ENCODE peak calls at places on chromosomes 1 and 21, in ten cellular contexts. One of them, this sample, is unnamed.

GRCh38 chr1:78760858-78761257 is 111.2 kb downstream of the IFI44 start:
- DNase-seq in fibroblast of mammary gland: no peak
- DNase-seq in sigmoid colon: no peak
- DNase-seq in left ventricle myocardium inferior: no peak
- DNase-seq in WTC11: no peak
- DNase-seq in right lobe of liver: no peak
- DNase-seq in foreskin fibroblast: peak
- DNase-seq in dorsolateral prefrontal cortex: no peak
- DNase-seq in neural crest cell: no peak
- DNase-seq in epithelial cell of esophagus: peak
- DNase-seq in this sample: no peak

GRCh38 chr1:77282866-77283539 is 1.2 kb downstream of the AK5 start:
- DNase-seq in fibroblast of mammary gland: no peak
- DNase-seq in sigmoid colon: no peak
- DNase-seq in left ventricle myocardium inferior: no peak
- DNase-seq in WTC11: peak
- DNase-seq in right lobe of liver: no peak
- DNase-seq in foreskin fibroblast: no peak
- DNase-seq in dorsolateral prefrontal cortex: no peak
- DNase-seq in neural crest cell: no peak
- DNase-seq in epithelial cell of esophagus: no peak
- DNase-seq in this sample: no peak

GRCh38 chr1:23451452-23451851 is 26.9 kb upstream of the TCEA3 start:
- DNase-seq in fibroblast of mammary gland: no peak
- DNase-seq in sigmoid colon: no peak
- DNase-seq in left ventricle myocardium inferior: no peak
- DNase-seq in WTC11: no peak
- DNase-seq in right lobe of liver: no peak
- DNase-seq in foreskin fibroblast: no peak
- DNase-seq in dorsolateral prefrontal cortex: no peak
- DNase-seq in neural crest cell: no peak
- DNase-seq in epithelial cell of esophagus: no peak
- DNase-seq in this sample: no peak

GRCh38 chr1:16922885-16923431 is 1.2 kb downstream of the CROCC start:
- DNase-seq in fibroblast of mammary gland: no peak
- DNase-seq in sigmoid colon: no peak
- DNase-seq in left ventricle myocardium inferior: no peak
- DNase-seq in WTC11: no peak
- DNase-seq in right lobe of liver: peak
- DNase-seq in foreskin fibroblast: no peak
- DNase-seq in dorsolateral prefrontal cortex: no peak
- DNase-seq in neural crest cell: no peak
- DNase-seq in epithelial cell of esophagus: no peak
- DNase-seq in this sample: no peak

GRCh38 chr1:224432672-224433040 is 1.9 kb downstream of the WDR26 start:
- DNase-seq in fibroblast of mammary gland: peak
- DNase-seq in sigmoid colon: no peak
- DNase-seq in left ventricle myocardium inferior: no peak
- DNase-seq in WTC11: no peak
- DNase-seq in right lobe of liver: no peak
- DNase-seq in foreskin fibroblast: no peak
- DNase-seq in dorsolateral prefrontal cortex: no peak
- DNase-seq in neural crest cell: no peak
- DNase-seq in epithelial cell of esophagus: peak
- DNase-seq in this sample: no peak

GRCh38 chr21:42219606-42220137 is 732 bp downstream of the ABCG1 start:
- DNase-seq in fibroblast of mammary gland: no peak
- DNase-seq in sigmoid colon: peak
- DNase-seq in left ventricle myocardium inferior: peak
- DNase-seq in WTC11: peak
- DNase-seq in right lobe of liver: no peak
- DNase-seq in foreskin fibroblast: no peak
- DNase-seq in dorsolateral prefrontal cortex: peak
- DNase-seq in neural crest cell: no peak
- DNase-seq in epithelial cell of esophagus: no peak
- DNase-seq in this sample: peak

GRCh38 chr1:16073490-16074104 is at the start of gene FAM131C:
- DNase-seq in fibroblast of mammary gland: no peak
- DNase-seq in sigmoid colon: no peak
- DNase-seq in left ventricle myocardium inferior: no peak
- DNase-seq in WTC11: peak
- DNase-seq in right lobe of liver: no peak
- DNase-seq in foreskin fibroblast: no peak
- DNase-seq in dorsolateral prefrontal cortex: peak
- DNase-seq in neural crest cell: peak
- DNase-seq in epithelial cell of esophagus: peak
- DNase-seq in this sample: peak

GRCh38 chr21:29091032-29091431 is 17.6 kb upstream of the CCT8 start:
- DNase-seq in fibroblast of mammary gland: peak
- DNase-seq in sigmoid colon: no peak
- DNase-seq in left ventricle myocardium inferior: no peak
- DNase-seq in WTC11: no peak
- DNase-seq in right lobe of liver: no peak
- DNase-seq in foreskin fibroblast: peak
- DNase-seq in dorsolateral prefrontal cortex: no peak
- DNase-seq in neural crest cell: no peak
- DNase-seq in epithelial cell of esophagus: peak
- DNase-seq in this sample: no peak

GRCh38 chr1:221294244-221294643 is 415.0 kb downstream of the HLX start:
- DNase-seq in fibroblast of mammary gland: peak
- DNase-seq in sigmoid colon: no peak
- DNase-seq in left ventricle myocardium inferior: no peak
- DNase-seq in WTC11: no peak
- DNase-seq in right lobe of liver: no peak
- DNase-seq in foreskin fibroblast: peak
- DNase-seq in dorsolateral prefrontal cortex: no peak
- DNase-seq in neural crest cell: no peak
- DNase-seq in epithelial cell of esophagus: peak
- DNase-seq in this sample: no peak

GRCh38 chr1:228272831-228273571 is 65.2 kb downstream of the OBSCN start:
- DNase-seq in fibroblast of mammary gland: no peak
- DNase-seq in sigmoid colon: peak
- DNase-seq in left ventricle myocardium inferior: peak
- DNase-seq in WTC11: no peak
- DNase-seq in right lobe of liver: peak
- DNase-seq in foreskin fibroblast: no peak
- DNase-seq in dorsolateral prefrontal cortex: peak
- DNase-seq in neural crest cell: no peak
- DNase-seq in epithelial cell of esophagus: no peak
- DNase-seq in this sample: no peak

GRCh38 chr1:40532844-40533424 is 1.5 kb downstream of the ZNF684 start:
- DNase-seq in fibroblast of mammary gland: peak
- DNase-seq in sigmoid colon: no peak
- DNase-seq in left ventricle myocardium inferior: no peak
- DNase-seq in WTC11: peak
- DNase-seq in right lobe of liver: no peak
- DNase-seq in foreskin fibroblast: peak
- DNase-seq in dorsolateral prefrontal cortex: peak
- DNase-seq in neural crest cell: peak
- DNase-seq in epithelial cell of esophagus: peak
- DNase-seq in this sample: no peak

GRCh38 chr1:86833461-86834215 is 80.3 kb downstream of the SELENOF start:
- DNase-seq in fibroblast of mammary gland: peak
- DNase-seq in sigmoid colon: peak
- DNase-seq in left ventricle myocardium inferior: peak
- DNase-seq in WTC11: peak
- DNase-seq in right lobe of liver: peak
- DNase-seq in foreskin fibroblast: peak
- DNase-seq in dorsolateral prefrontal cortex: peak
- DNase-seq in neural crest cell: peak
- DNase-seq in epithelial cell of esophagus: peak
- DNase-seq in this sample: peak
- TF ChIP-seq CTCF in fibroblast of mammary gland: peak
- TF ChIP-seq CTCF in sigmoid colon: peak
- TF ChIP-seq CTCF in left ventricle myocardium inferior: peak
- TF ChIP-seq CTCF in WTC11: peak
- TF ChIP-seq CTCF in right lobe of liver: peak
- TF ChIP-seq CTCF in foreskin fibroblast: peak
- TF ChIP-seq CTCF in dorsolateral prefrontal cortex: peak
- TF ChIP-seq CTCF in neural crest cell: peak
- TF ChIP-seq CTCF in epithelial cell of esophagus: peak
- TF ChIP-seq CTCF in this sample: peak

GRCh38 chr1:48916121-48917069 is 139.7 kb upstream of the BEND5 start:
- DNase-seq in fibroblast of mammary gland: peak
- DNase-seq in sigmoid colon: no peak
- DNase-seq in left ventricle myocardium inferior: no peak
- DNase-seq in WTC11: peak
- DNase-seq in right lobe of liver: no peak
- DNase-seq in foreskin fibroblast: peak
- DNase-seq in dorsolateral prefrontal cortex: no peak
- DNase-seq in neural crest cell: no peak
- DNase-seq in epithelial cell of esophagus: peak
- DNase-seq in this sample: no peak
- TF ChIP-seq CTCF in fibroblast of mammary gland: peak
- TF ChIP-seq CTCF in sigmoid colon: no peak
- TF ChIP-seq CTCF in left ventricle myocardium inferior: peak
- TF ChIP-seq CTCF in WTC11: no peak
- TF ChIP-seq CTCF in right lobe of liver: peak
- TF ChIP-seq CTCF in foreskin fibroblast: peak
- TF ChIP-seq CTCF in dorsolateral prefrontal cortex: peak
- TF ChIP-seq CTCF in neural crest cell: peak
- TF ChIP-seq CTCF in epithelial cell of esophagus: peak
- TF ChIP-seq CTCF in this sample: no peak

GRCh38 chr21:36609654-36610053 is 89.3 kb upstream of the SIM2 start:
- DNase-seq in fibroblast of mammary gland: no peak
- DNase-seq in sigmoid colon: no peak
- DNase-seq in left ventricle myocardium inferior: no peak
- DNase-seq in WTC11: no peak
- DNase-seq in right lobe of liver: no peak
- DNase-seq in foreskin fibroblast: no peak
- DNase-seq in dorsolateral prefrontal cortex: no peak
- DNase-seq in neural crest cell: no peak
- DNase-seq in epithelial cell of esophagus: no peak
- DNase-seq in this sample: no peak

GRCh38 chr21:36603221-36603620 is 95.7 kb upstream of the SIM2 start:
- DNase-seq in fibroblast of mammary gland: no peak
- DNase-seq in sigmoid colon: no peak
- DNase-seq in left ventricle myocardium inferior: no peak
- DNase-seq in WTC11: no peak
- DNase-seq in right lobe of liver: no peak
- DNase-seq in foreskin fibroblast: no peak
- DNase-seq in dorsolateral prefrontal cortex: no peak
- DNase-seq in neural crest cell: no peak
- DNase-seq in epithelial cell of esophagus: no peak
- DNase-seq in this sample: no peak

GRCh38 chr21:36608251-36608650 is 90.7 kb upstream of the SIM2 start:
- DNase-seq in fibroblast of mammary gland: no peak
- DNase-seq in sigmoid colon: no peak
- DNase-seq in left ventricle myocardium inferior: no peak
- DNase-seq in WTC11: no peak
- DNase-seq in right lobe of liver: no peak
- DNase-seq in foreskin fibroblast: no peak
- DNase-seq in dorsolateral prefrontal cortex: peak
- DNase-seq in neural crest cell: no peak
- DNase-seq in epithelial cell of esophagus: no peak
- DNase-seq in this sample: no peak

GRCh38 chr21:36606983-36607325 is 92.0 kb upstream of the SIM2 start:
- DNase-seq in fibroblast of mammary gland: no peak
- DNase-seq in sigmoid colon: no peak
- DNase-seq in left ventricle myocardium inferior: no peak
- DNase-seq in WTC11: no peak
- DNase-seq in right lobe of liver: no peak
- DNase-seq in foreskin fibroblast: no peak
- DNase-seq in dorsolateral prefrontal cortex: no peak
- DNase-seq in neural crest cell: no peak
- DNase-seq in epithelial cell of esophagus: no peak
- DNase-seq in this sample: no peak

DNA sequence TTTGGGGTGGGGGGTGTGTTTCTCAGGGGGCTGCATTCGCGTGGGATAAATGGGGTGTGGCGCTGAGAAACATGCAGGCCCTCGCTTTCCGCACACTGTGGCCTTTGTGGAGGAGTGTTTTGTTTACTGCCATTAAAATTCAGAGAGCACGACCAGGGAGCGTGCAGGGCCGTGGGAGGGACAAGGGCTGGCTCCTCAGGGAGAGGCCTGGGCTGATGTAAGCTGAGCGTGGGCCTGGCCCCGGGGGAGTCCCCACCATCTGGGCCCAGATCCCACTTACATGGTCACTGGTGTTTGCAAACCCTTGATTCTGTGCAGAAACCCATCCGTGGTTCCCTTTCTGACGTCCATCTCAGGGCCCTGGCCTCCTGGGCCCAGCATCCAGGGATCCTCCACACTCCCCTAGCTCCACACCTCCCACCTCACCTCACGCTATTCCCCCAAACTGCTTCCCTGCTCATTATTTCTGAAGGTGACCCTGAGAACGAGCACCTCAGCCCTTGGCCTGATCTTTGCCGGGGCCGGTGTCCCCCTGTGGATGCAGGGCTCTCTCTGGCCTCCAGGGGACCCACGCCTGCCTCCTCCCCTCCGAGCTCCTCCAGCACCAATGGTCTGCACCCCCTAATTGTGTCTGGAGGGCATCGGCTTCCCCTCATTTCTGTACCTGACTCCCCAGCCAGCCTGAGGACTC is 92.5 kb upstream of the SIM2 start:
- DNase-seq in fibroblast of mammary gland: no peak
- DNase-seq in sigmoid colon: no peak
- DNase-seq in left ventricle myocardium inferior: no peak
- DNase-seq in WTC11: peak
- DNase-seq in right lobe of liver: no peak
- DNase-seq in foreskin fibroblast: no peak
- DNase-seq in dorsolateral prefrontal cortex: no peak
- DNase-seq in neural crest cell: no peak
- DNase-seq in epithelial cell of esophagus: no peak
- DNase-seq in this sample: no peak
- TF ChIP-seq CTCF in fibroblast of mammary gland: no peak
- TF ChIP-seq CTCF in sigmoid colon: no peak
- TF ChIP-seq CTCF in left ventricle myocardium inferior: no peak
- TF ChIP-seq CTCF in WTC11: no peak
- TF ChIP-seq CTCF in right lobe of liver: no peak
- TF ChIP-seq CTCF in foreskin fibroblast: no peak
- TF ChIP-seq CTCF in dorsolateral prefrontal cortex: no peak
- TF ChIP-seq CTCF in neural crest cell: no peak
- TF ChIP-seq CTCF in epithelial cell of esophagus: no peak
- TF ChIP-seq CTCF in this sample: no peak

GRCh38 chr1:109025691-109026090 is 16.2 kb downstream of the WDR47 start:
- DNase-seq in fibroblast of mammary gland: peak
- DNase-seq in sigmoid colon: no peak
- DNase-seq in left ventricle myocardium inferior: no peak
- DNase-seq in WTC11: no peak
- DNase-seq in right lobe of liver: no peak
- DNase-seq in foreskin fibroblast: no peak
- DNase-seq in dorsolateral prefrontal cortex: no peak
- DNase-seq in neural crest cell: no peak
- DNase-seq in epithelial cell of esophagus: no peak
- DNase-seq in this sample: no peak

GRCh38 chr1:109024651-109025050 is 17.3 kb downstream of the WDR47 start:
- DNase-seq in fibroblast of mammary gland: peak
- DNase-seq in sigmoid colon: no peak
- DNase-seq in left ventricle myocardium inferior: no peak
- DNase-seq in WTC11: no peak
- DNase-seq in right lobe of liver: no peak
- DNase-seq in foreskin fibroblast: no peak
- DNase-seq in dorsolateral prefrontal cortex: no peak
- DNase-seq in neural crest cell: no peak
- DNase-seq in epithelial cell of esophagus: no peak
- DNase-seq in this sample: no peak

DNA sequence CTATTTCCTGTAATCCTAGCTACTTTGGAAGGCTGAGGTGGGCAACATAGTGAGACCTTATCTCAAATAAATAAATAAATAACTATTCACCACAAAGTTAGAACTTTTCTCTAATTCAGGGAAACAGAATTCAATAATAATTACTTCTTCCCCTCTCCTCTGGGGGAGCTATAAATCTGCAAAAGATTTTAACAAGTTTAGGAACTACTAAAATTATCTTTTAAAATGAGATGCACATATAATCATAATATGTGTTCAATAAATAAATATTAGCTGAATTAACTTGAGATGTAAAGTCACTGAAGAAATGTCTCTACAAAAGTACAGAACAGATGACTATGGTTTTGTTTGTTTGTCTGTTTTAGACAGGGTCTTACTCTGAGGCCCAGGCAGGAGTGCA is 14.1 kb downstream of the WDR47 start:
- DNase-seq in fibroblast of mammary gland: no peak
- DNase-seq in sigmoid colon: no peak
- DNase-seq in left ventricle myocardium inferior: no peak
- DNase-seq in WTC11: no peak
- DNase-seq in right lobe of liver: no peak
- DNase-seq in foreskin fibroblast: no peak
- DNase-seq in dorsolateral prefrontal cortex: no peak
- DNase-seq in neural crest cell: no peak
- DNase-seq in epithelial cell of esophagus: no peak
- DNase-seq in this sample: no peak
- TF ChIP-seq CTCF in fibroblast of mammary gland: no peak
- TF ChIP-seq CTCF in sigmoid colon: no peak
- TF ChIP-seq CTCF in left ventricle myocardium inferior: peak
- TF ChIP-seq CTCF in WTC11: no peak
- TF ChIP-seq CTCF in right lobe of liver: no peak
- TF ChIP-seq CTCF in foreskin fibroblast: peak
- TF ChIP-seq CTCF in dorsolateral prefrontal cortex: no peak
- TF ChIP-seq CTCF in neural crest cell: peak
- TF ChIP-seq CTCF in epithelial cell of esophagus: no peak
- TF ChIP-seq CTCF in this sample: peak

This sample was measured in natural killer cell.